ENCODE peak calls at places on chromosomes 1 and 21, in six cellular contexts. O, A, Z, S, Y and C are unnamed samples.

GRCh38 chr21:43774163-43774562 is 1.9 kb downstream of the CSTB start:
- DNase-seq in Y (no peak), A (no peak), Z (no peak), O (no peak), S (no peak), C (no peak)

GRCh38 chr21:33300701-33301631 is 23.8 kb upstream of the IFNAR1 start:
- DNase-seq in Y (no peak), A (no peak), O (no peak), Z (no peak), S (no peak), C (peak)

GRCh38 chr1:34867421-34867820 is 7.9 kb upstream of the SMIM12 start:
- DNase-seq in Z (no peak), O (no peak), Y (no peak), A (no peak), S (no peak), C (no peak)

GRCh38 chr1:44135896-44136295 is 5.5 kb downstream of the KLF18 start:
- DNase-seq in S (no peak), Z (no peak), A (no peak), Y (no peak), O (no peak), C (no peak)

GRCh38 chr1:208587110-208587509 is 342.9 kb upstream of the PLXNA2 start:
- DNase-seq in Z (no peak), O (no peak), A (no peak), S (no peak), Y (no peak), C (no peak)

GRCh38 chr1:44014365-44015104 is 16.7 kb downstream of the SLC6A9 start:
- DNase-seq in O (no peak), S (no peak), Y (no peak), Z (no peak), A (no peak), C (no peak)

GRCh38 chr1:26059906-26060305 is 7.5 kb downstream of the TRIM63 start:
- DNase-seq in S (no peak), Z (no peak), Y (no peak), O (no peak), A (no peak), C (no peak)

GRCh38 chr1:232868793-232869491 is 63.7 kb downstream of the MAP10 start:
- DNase-seq in Y (no peak), Z (no peak), S (no peak), O (peak), A (no peak), C (no peak)

GRCh38 chr1:12113433-12114339 is 50.6 kb downstream of the TNFRSF8 start:
- DNase-seq in Y (no peak), O (peak), S (no peak), A (no peak), Z (no peak), C (peak)

GRCh38 chr1:241964550-241965241 is 7.1 kb downstream of the BECN2 start:
- DNase-seq in Z (no peak), O (no peak), A (no peak), Y (no peak), S (no peak), C (no peak)

GRCh38 chr1:223106856-223107255 is 36.2 kb downstream of the TLR5 start:
- DNase-seq in S (no peak), Z (no peak), O (no peak), Y (no peak), A (no peak), C (no peak)

GRCh38 chr1:61007534-61008364 is 74.6 kb upstream of the NFIA start:
- DNase-seq in Y (no peak), A (peak), S (no peak), O (no peak), Z (no peak), C (no peak)

GRCh38 chr21:35479529-35479928 is 430.4 kb upstream of the RUNX1 start:
- DNase-seq in A (no peak), O (no peak), Z (no peak), Y (no peak), S (no peak), C (no peak)

GRCh38 chr21:43362928-43363314 is 64.0 kb downstream of the SIK1 start:
- DNase-seq in Z (no peak), O (no peak), A (no peak), Y (no peak), S (no peak), C (no peak)

GRCh38 chr1:235008239-235008638 is 120.4 kb downstream of the TOMM20 start:
- DNase-seq in Z (no peak), S (no peak), O (no peak), A (no peak), Y (no peak), C (no peak)

GRCh38 chr1:119611701-119612113 is 36.4 kb downstream of the ZNF697 start:
- DNase-seq in O (peak), S (peak), Z (peak), Y (no peak), A (peak), C (no peak)

GRCh38 chr21:43928726-43929125 is 63.7 kb downstream of the AGPAT3 start:
- DNase-seq in S (no peak), Y (no peak), O (no peak), A (no peak), Z (no peak), C (no peak)

GRCh38 chr1:154327466-154328317 is 2.4 kb downstream of the ATP8B2 start:
- DNase-seq in A (no peak), Z (no peak), S (no peak), Y (peak), O (no peak), C (peak)

GRCh38 chr1:36397083-36397377 is 678 bp downstream of the LSM10 start:
- DNase-seq in Y (no peak), O (no peak), A (no peak), S (no peak), Z (no peak), C (no peak)

GRCh38 chr21:14890141-14890540 is 174.7 kb downstream of the NRIP1 start:
- DNase-seq in Y (no peak), O (no peak), A (no peak), Z (no peak), S (no peak), C (no peak)

GRCh38 chr1:78168306-78168705 is 122.5 kb downstream of the GIPC2 start:
- DNase-seq in S (no peak), A (no peak), Z (no peak), O (no peak), Y (no peak), C (no peak)

GRCh38 chr1:23370744-23371710 is 1.4 kb upstream of the ZNF436 start:
- DNase-seq in Z (no peak), A (peak), S (no peak), O (no peak), Y (no peak), C (no peak)

GRCh38 chr1:78143152-78143551 is 97.4 kb downstream of the GIPC2 start:
- DNase-seq in S (no peak), A (no peak), O (no peak), Z (no peak), Y (no peak), C (peak)

GRCh38 chr1:52506349-52506748 is 46.5 kb downstream of the TUT4 start:
- DNase-seq in Z (no peak), A (no peak), Y (no peak), O (no peak), S (no peak), C (no peak)

GRCh38 chr1:78045850-78046778 is at the start of gene GIPC2:
- DNase-seq in O (peak), S (no peak), Z (peak), Y (no peak), A (peak), C (peak)

GRCh38 chr1:85406887-85407593 is 57.9 kb downstream of the DDAH1 start:
- DNase-seq in Y (no peak), S (no peak), A (peak), Z (no peak), O (peak), C (no peak)

GRCh38 chr1:245092638-245092976 is 62.2 kb upstream of the KIF26B start:
- DNase-seq in Z (no peak), O (no peak), A (no peak), S (no peak), Y (no peak), C (no peak)

GRCh38 chr1:3418600-3418999 is 35.9 kb upstream of the ARHGEF16 start:
- DNase-seq in Y (no peak), A (no peak), S (no peak), O (no peak), Z (no peak), C (no peak)

GRCh38 chr1:203480525-203481084 is 5.0 kb downstream of the PRELP start:
- DNase-seq in Y (no peak), A (no peak), O (peak), Z (peak), S (peak), C (peak)

GRCh38 chr1:84985365-84985764 is 11.5 kb downstream of the MCOLN2 start:
- DNase-seq in A (no peak), S (no peak), O (no peak), Y (no peak), Z (no peak), C (no peak)

GRCh38 chr21:37374026-37374425 is 7.5 kb downstream of the DYRK1A start:
- DNase-seq in Z (no peak), Y (no peak), A (no peak), O (no peak), S (no peak), C (no peak)

GRCh38 chr1:30868833-30869435 is 39.6 kb downstream of the SDC3 start:
- DNase-seq in O (no peak), A (no peak), Z (no peak), S (no peak), Y (no peak), C (no peak)

GRCh38 chr1:10045480-10046355 is 13.0 kb downstream of the UBE4B start:
- DNase-seq in Z (no peak), O (no peak), S (no peak), Y (no peak), A (no peak), C (no peak)

GRCh38 chr1:230327892-230328284 is 98.2 kb downstream of the PGBD5 start:
- DNase-seq in A (no peak), S (no peak), O (no peak), Z (no peak), Y (no peak), C (peak)

GRCh38 chr1:154607084-154607747 is 770 bp downstream of the ADAR start:
- DNase-seq in Z (peak), A (no peak), Y (no peak), S (no peak), O (peak), C (peak)

GRCh38 chr21:33543505-33544129 is 779 bp downstream of the SON start:
- DNase-seq in Y (peak), S (peak), Z (no peak), O (no peak), A (no peak), C (no peak)

GRCh38 chr1:225914391-225914790 is 9.7 kb downstream of the PYCR2 start:
- DNase-seq in Y (no peak), S (no peak), O (no peak), Z (no peak), A (no peak), C (no peak)